ENCODE peak calls at places on chromosome 22, in ten cellular contexts. A is mammary epithelial cell, E is cardiac muscle cell, Y is left ventricle myocardium inferior, O is left lung, F is fibroblast of pulmonary artery, W is mesothelial cell of epicardium, J is transverse colon, U is nephron progenitor cell, L is breast epithelium. B is an unnamed sample.
A peak's percentile ranks its signal among the peaks of the same experiment; 100 is the strongest.

GRCh38 chr22:46023558-46023981 is 46.6 kb upstream of the WNT7B start:
- DNase-seq in A (no peak), E (peak; percentile 58), Y (peak; percentile 15), O (no peak), F (peak; percentile 63), W (no peak), J (peak; percentile 9), U (no peak), L (no peak), B (no peak)

GRCh38 chr22:20094158-20094807 is 14.2 kb downstream of the DGCR8 start:
- DNase-seq in A (no peak), E (no peak), Y (no peak), O (peak; percentile 60), F (no peak), W (no peak), J (no peak), U (no peak), L (no peak), B (no peak)

GRCh38 chr22:33792837-33793236 is 127.4 kb downstream of the LARGE1 start:
- DNase-seq in A (no peak), E (no peak), Y (no peak), O (no peak), F (no peak), W (no peak), J (no peak), U (peak; percentile 29), L (no peak), B (no peak)

GRCh38 chr22:45949258-45949870 is 27.6 kb downstream of the WNT7B start:
- DNase-seq in A (no peak), E (no peak), Y (no peak), O (no peak), F (no peak), W (no peak), J (no peak), U (no peak), L (no peak), B (no peak)

GRCh38 chr22:27170491-27170890 is 513.1 kb downstream of the MIAT start:
- DNase-seq in A (no peak), E (peak; percentile 91), Y (no peak), O (no peak), F (peak; percentile 64), W (no peak), J (no peak), U (peak; percentile 24), L (no peak), B (no peak)

GRCh38 chr22:46941958-46942815 is 179.7 kb downstream of the TBC1D22A start:
- DNase-seq in A (no peak), E (no peak), Y (peak; percentile 42), O (no peak), F (no peak), W (no peak), J (no peak), U (no peak), L (no peak), B (no peak)

GRCh38 chr22:46866591-46866990 is 104.1 kb downstream of the TBC1D22A start:
- DNase-seq in A (peak; percentile 71), E (peak; percentile 45), Y (no peak), O (no peak), F (peak; percentile 74), W (no peak), J (no peak), U (no peak), L (no peak), B (no peak)

GRCh38 chr22:23110190-23110921 is 31.4 kb downstream of the RSPH14 start:
- DNase-seq in A (no peak), E (no peak), Y (no peak), O (no peak), F (no peak), W (no peak), J (no peak), U (no peak), L (no peak), B (no peak)

GRCh38 chr22:49793296-49793695 is 34.4 kb downstream of the BRD1 start:
- DNase-seq in A (no peak), E (no peak), Y (no peak), O (no peak), F (no peak), W (no peak), J (no peak), U (no peak), L (peak; percentile 38), B (no peak)
- TF ChIP-seq CTCF in A (no peak), E (no peak), Y (no peak), O (no peak), F (no peak), W (no peak), J (no peak), U (no peak), L (no peak), B (no peak)

GRCh38 chr22:31943976-31944699 is at the start of gene YWHAH:
- DNase-seq in A (peak; percentile 91), E (peak; percentile 97), Y (peak; percentile 97), O (peak; percentile 99), F (peak; percentile 95), W (peak; percentile 97), J (peak; percentile 98), U (peak; percentile 98), L (peak; percentile 92), B (peak; percentile 99)

GRCh38 chr22:31945971-31946680 is 1.8 kb downstream of the YWHAH start:
- DNase-seq in A (no peak), E (peak; percentile 38), Y (no peak), O (no peak), F (no peak), W (no peak), J (no peak), U (no peak), L (no peak), B (no peak)

GRCh38 chr22:31945478-31945815 is 1.1 kb downstream of the YWHAH start:
- DNase-seq in A (no peak), E (no peak), Y (no peak), O (no peak), F (no peak), W (no peak), J (peak; percentile 26), U (no peak), L (no peak), B (no peak)

GRCh38 chr22:31943206-31943975 is 944 bp upstream of the YWHAH start:
- DNase-seq in A (no peak), E (no peak), Y (no peak), O (no peak), F (no peak), W (no peak), J (no peak), U (no peak), L (no peak), B (no peak)

GRCh38 chr22:31944700-31945477 is 554 bp downstream of the YWHAH start:
- DNase-seq in A (no peak), E (peak; percentile 19), Y (peak; percentile 65), O (peak; percentile 92), F (no peak), W (peak; percentile 40), J (peak; percentile 60), U (peak; percentile 33), L (peak; percentile 29), B (peak; percentile 42)
- TF ChIP-seq CTCF in A (no peak), E (no peak), Y (no peak), O (no peak), F (no peak), W (no peak), J (no peak), U (no peak), L (no peak), B (no peak)

GRCh38 chr22:32775957-32776356 is 25.5 kb upstream of the TIMP3 start:
- DNase-seq in A (no peak), E (peak; percentile 22), Y (no peak), O (no peak), F (no peak), W (no peak), J (no peak), U (no peak), L (no peak), B (no peak)
- TF ChIP-seq CTCF in A (peak; percentile 16), E (peak; percentile 48), Y (peak; percentile 55), O (no peak), F (peak; percentile 37), W (no peak), J (no peak), U (peak; percentile 12), L (no peak), B (peak; percentile 15)

DNA sequence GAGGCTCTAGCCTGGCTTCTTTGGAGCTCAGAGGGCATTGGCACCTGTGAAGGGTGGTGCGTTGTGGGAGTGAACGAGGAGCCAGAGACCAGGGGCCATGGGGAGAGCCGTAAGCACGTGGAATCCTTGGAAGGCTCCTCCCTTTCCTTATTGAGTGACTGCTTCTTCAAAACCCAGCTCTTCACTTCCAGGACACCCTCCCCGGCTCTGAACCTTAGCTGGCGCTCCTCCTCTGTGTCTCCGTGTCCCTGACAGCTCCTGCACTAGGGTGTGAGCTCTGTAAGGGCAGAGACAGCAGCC is 26.3 kb downstream of the POLR3H start:
- DNase-seq in A (no peak), E (no peak), Y (no peak), O (no peak), F (no peak), W (no peak), J (no peak), U (no peak), L (no peak), B (no peak)
- TF ChIP-seq CTCF in A (no peak), E (no peak), Y (no peak), O (no peak), F (no peak), W (peak; percentile 46), J (no peak), U (no peak), L (no peak), B (no peak)

GRCh38 chr22:40193429-40194421 is 16.0 kb downstream of the TNRC6B start:
- DNase-seq in A (no peak), E (peak; percentile 69), Y (no peak), O (no peak), F (peak; percentile 58), W (no peak), J (no peak), U (no peak), L (no peak), B (no peak)
- TF ChIP-seq CTCF in A (peak; percentile 25), E (peak; percentile 52), Y (peak; percentile 47), O (peak; percentile 12), F (peak; percentile 43), W (peak; percentile 17), J (peak; percentile 21), U (peak; percentile 21), L (no peak), B (peak; percentile 33)

GRCh38 chr22:43883012-43883661 is 8.7 kb downstream of the PNPLA5 start:
- DNase-seq in A (peak; percentile 72), E (peak; percentile 66), Y (no peak), O (peak; percentile 39), F (peak; percentile 69), W (no peak), J (peak; percentile 36), U (peak; percentile 73), L (peak; percentile 26), B (peak; percentile 87)
- TF ChIP-seq CTCF in A (peak; percentile 83), E (peak; percentile 55), Y (peak; percentile 38), O (peak; percentile 14), F (peak; percentile 59), W (peak; percentile 64), J (no peak), U (peak; percentile 74), L (peak; percentile 33), B (peak; percentile 83)

GRCh38 chr22:35575116-35575748 is 34.6 kb downstream of the RASD2 start:
- DNase-seq in A (no peak), E (no peak), Y (no peak), O (peak; percentile 59), F (no peak), W (no peak), J (no peak), U (no peak), L (no peak), B (no peak)
- TF ChIP-seq CTCF in A (no peak), E (no peak), Y (no peak), O (no peak), F (no peak), W (no peak), J (no peak), U (no peak), L (no peak), B (no peak)

GRCh38 chr22:40156001-40156516 is 21.7 kb upstream of the TNRC6B start:
- DNase-seq in A (peak; percentile 82), E (peak; percentile 75), Y (no peak), O (no peak), F (peak; percentile 57), W (no peak), J (peak; percentile 57), U (no peak), L (no peak), B (no peak)
- TF ChIP-seq CTCF in A (no peak), E (peak; percentile 38), Y (peak; percentile 36), O (no peak), F (peak; percentile 27), W (no peak), J (no peak), U (no peak), L (no peak), B (no peak)